ENCODE peak calls at places on chromosomes 1 and 21, in four cellular contexts. B is lower lobe of right lung, Y is left lobe of liver, V is gastroesophageal sphincter. E is an unnamed sample.

GRCh38 chr21:42198949-42199348 is 20.0 kb upstream of the ABCG1 start:
- ATAC-seq in B (no peak), Y (no peak), V (peak; percentile 7), E (peak; percentile 53)

GRCh38 chr1:237792149-237792548 is 98.6 kb downstream of the ZP4 start:
- ATAC-seq in B (no peak), Y (no peak), V (no peak), E (no peak)

GRCh38 chr1:54845772-54846171 is 41.2 kb downstream of the DHCR24 start:
- ATAC-seq in B (no peak), Y (peak; percentile 53), V (no peak), E (no peak)

GRCh38 chr1:243851129-243851756 is 1.2 kb upstream of the AKT3 start:
- ATAC-seq in B (no peak), Y (peak; percentile 36), V (no peak), E (no peak)

GRCh38 chr1:8646996-8647395 is 170.4 kb downstream of the RERE start:
- ATAC-seq in B (no peak), Y (no peak), V (no peak), E (no peak)

GRCh38 chr1:25906644-25907300 is 553 bp upstream of the STMN1 start:
- ATAC-seq in B (peak; percentile 34), Y (peak; percentile 2), V (peak; percentile 0), E (peak; percentile 54)

GRCh38 chr1:944341-945325 is 14.4 kb downstream of the NOC2L start:
- ATAC-seq in B (no peak), Y (no peak), V (no peak), E (no peak)

GRCh38 chr21:17451364-17451869 is 61.4 kb upstream of the CXADR start:
- ATAC-seq in B (peak; percentile 61), Y (peak; percentile 65), V (peak; percentile 77), E (peak; percentile 58)